ENCODE peak calls at places on chromosomes 5 and 9, in eight cellular contexts. B is fibroblast of lung; Z is IMR-90; K is head of caudate nucleus; C is HT1080; D is T1000; J is heart right ventricle; O is stimulated activated CD8-positive, alpha-beta memory T cell treated with anti-CD3 and anti-CD28 coated beads, Interleukin-15, amount 100 ng/mL, for 1 hour. N is an unnamed sample.

GRCh38 chr9:136084191-136084944 is 10.7 kb downstream of the NACC2 start:
- DNase-seq in J (peak; percentile 4), D (no peak), B (no peak), C (no peak), Z (no peak), O (no peak), K (peak; percentile 5), N (no peak)

GRCh38 chr9:3957296-3957695 is 342.6 kb downstream of the GLIS3 start:
- DNase-seq in J (no peak), O (no peak), Z (no peak), B (no peak), K (no peak), C (no peak), D (no peak), N (no peak)

GRCh38 chr5:11467588-11467987 is 436.7 kb downstream of the CTNND2 start:
- DNase-seq in D (no peak), Z (no peak), C (no peak), B (peak; percentile 72), K (no peak), O (no peak), J (no peak), N (no peak)

GRCh38 chr9:24391095-24391494 is 154.6 kb downstream of the IZUMO3 start:
- DNase-seq in K (no peak), O (no peak), Z (no peak), J (no peak), C (no peak), B (no peak), D (no peak), N (no peak)

GRCh38 chr9:135047521-135047920 is 39.9 kb upstream of the OLFM1 start:
- DNase-seq in O (no peak), K (no peak), J (no peak), Z (no peak), B (no peak), C (no peak), D (no peak), N (no peak)

GRCh38 chr5:98637607-98638006 is 135.9 kb upstream of the RGMB start:
- DNase-seq in B (no peak), J (no peak), K (no peak), D (no peak), Z (no peak), C (no peak), O (no peak), N (no peak)

GRCh38 chr5:39193553-39194465 is 25.6 kb downstream of the FYB1 start:
- DNase-seq in J (no peak), K (no peak), O (no peak), B (no peak), D (no peak), Z (no peak), C (no peak), N (no peak)

GRCh38 chr5:81717221-81717620 is 33.7 kb downstream of the SSBP2 start:
- DNase-seq in K (no peak), D (no peak), B (peak; percentile 49), Z (peak; percentile 72), J (no peak), O (no peak), C (no peak), N (no peak)

GRCh38 chr5:93604119-93604963 is 21.3 kb downstream of the NR2F1 start:
- DNase-seq in B (peak; percentile 79), J (no peak), C (no peak), O (no peak), D (no peak), K (no peak), Z (peak; percentile 67), N (peak; percentile 67)